ENCODE peak calls at places on chromosomes 4 and X, in seven cellular contexts. One of them, this sample, is unnamed.

GRCh38 chr4:114562176-114562904 is 36.3 kb upstream of the UGT8 start:
- DNase-seq in H54: no peak
- DNase-seq in body of pancreas: no peak
- DNase-seq in prostate gland: no peak
- DNase-seq in testis: no peak
- DNase-seq in breast epithelium: no peak
- DNase-seq in lower leg skin: no peak
- DNase-seq in this sample: no peak

GRCh38 chrX:69664693-69665092 is 48.8 kb downstream of the EDA start:
- DNase-seq in lower leg skin: no peak
- DNase-seq in prostate gland: no peak
- DNase-seq in body of pancreas: no peak
- DNase-seq in H54: no peak
- DNase-seq in testis: no peak
- DNase-seq in breast epithelium: no peak
- DNase-seq in this sample: no peak

GRCh38 chrX:42247241-42247640 is 323.9 kb upstream of the CASK start:
- DNase-seq in body of pancreas: no peak
- DNase-seq in testis: no peak
- DNase-seq in lower leg skin: no peak
- DNase-seq in H54: no peak
- DNase-seq in breast epithelium: no peak
- DNase-seq in prostate gland: no peak
- DNase-seq in this sample: no peak

GRCh38 chr4:143617994-143618679 is 82.3 kb downstream of the FREM3 start:
- DNase-seq in body of pancreas: no peak
- DNase-seq in lower leg skin: no peak
- DNase-seq in testis: no peak
- DNase-seq in breast epithelium: no peak
- DNase-seq in H54: no peak
- DNase-seq in prostate gland: no peak
- DNase-seq in this sample: no peak

GRCh38 chr4:71941001-71941400 is 90.8 kb upstream of the NPFFR2 start:
- DNase-seq in breast epithelium: no peak
- DNase-seq in body of pancreas: peak
- DNase-seq in lower leg skin: no peak
- DNase-seq in testis: peak
- DNase-seq in H54: no peak
- DNase-seq in prostate gland: no peak
- DNase-seq in this sample: peak

GRCh38 chr4:186021461-186022167 is 47.3 kb upstream of the TLR3 start:
- DNase-seq in prostate gland: no peak
- DNase-seq in breast epithelium: no peak
- DNase-seq in H54: no peak
- DNase-seq in body of pancreas: peak
- DNase-seq in lower leg skin: no peak
- DNase-seq in testis: peak
- DNase-seq in this sample: peak

GRCh38 chr4:119037709-119038463 is 97.7 kb upstream of the MYOZ2 start:
- DNase-seq in H54: no peak
- DNase-seq in lower leg skin: no peak
- DNase-seq in breast epithelium: no peak
- DNase-seq in prostate gland: no peak
- DNase-seq in testis: no peak
- DNase-seq in body of pancreas: no peak
- DNase-seq in this sample: no peak

GRCh38 chr4:80196259-80197131 is 808 bp upstream of the PRDM8 start:
- DNase-seq in body of pancreas: no peak
- DNase-seq in testis: no peak
- DNase-seq in lower leg skin: no peak
- DNase-seq in prostate gland: no peak
- DNase-seq in H54: no peak
- DNase-seq in breast epithelium: no peak
- DNase-seq in this sample: no peak

GRCh38 chrX:149939271-149940014 is 1.2 kb upstream of the EOLA2 start:
- DNase-seq in lower leg skin: peak
- DNase-seq in prostate gland: peak
- DNase-seq in breast epithelium: peak
- DNase-seq in body of pancreas: peak
- DNase-seq in H54: peak
- DNase-seq in testis: peak
- DNase-seq in this sample: peak

GRCh38 chr4:57147335-57148060 is 37.3 kb upstream of the IGFBP7 start:
- DNase-seq in breast epithelium: no peak
- DNase-seq in testis: no peak
- DNase-seq in body of pancreas: no peak
- DNase-seq in prostate gland: no peak
- DNase-seq in H54: no peak
- DNase-seq in lower leg skin: no peak
- DNase-seq in this sample: no peak

GRCh38 chr4:57109847-57110634 is at the start of gene IGFBP7:
- DNase-seq in breast epithelium: no peak
- DNase-seq in lower leg skin: peak
- DNase-seq in prostate gland: no peak
- DNase-seq in body of pancreas: peak
- DNase-seq in testis: peak
- DNase-seq in H54: peak
- DNase-seq in this sample: peak

GRCh38 chr4:76772498-76773106 is 125.3 kb downstream of the SOWAHB start:
- DNase-seq in prostate gland: no peak
- DNase-seq in lower leg skin: no peak
- DNase-seq in testis: no peak
- DNase-seq in body of pancreas: no peak
- DNase-seq in breast epithelium: no peak
- DNase-seq in H54: no peak
- DNase-seq in this sample: no peak

GRCh38 chrX:19535481-19535880 is 20.2 kb upstream of the MAP3K15 start:
- DNase-seq in H54: no peak
- DNase-seq in lower leg skin: no peak
- DNase-seq in body of pancreas: no peak
- DNase-seq in testis: no peak
- DNase-seq in breast epithelium: no peak
- DNase-seq in prostate gland: no peak
- DNase-seq in this sample: peak

GRCh38 chr4:40270609-40271008 is 64.5 kb upstream of the CHRNA9 start:
- DNase-seq in breast epithelium: no peak
- DNase-seq in testis: no peak
- DNase-seq in lower leg skin: no peak
- DNase-seq in body of pancreas: no peak
- DNase-seq in H54: no peak
- DNase-seq in prostate gland: no peak
- DNase-seq in this sample: no peak

GRCh38 chr4:113760094-113760851 is 1.3 kb downstream of the CAMK2D start:
- DNase-seq in body of pancreas: peak
- DNase-seq in breast epithelium: no peak
- DNase-seq in testis: peak
- DNase-seq in H54: peak
- DNase-seq in prostate gland: peak
- DNase-seq in lower leg skin: peak
- DNase-seq in this sample: peak

GRCh38 chr4:10074767-10075105 is 41.9 kb downstream of the WDR1 start:
- DNase-seq in H54: peak
- DNase-seq in lower leg skin: peak
- DNase-seq in breast epithelium: no peak
- DNase-seq in body of pancreas: no peak
- DNase-seq in prostate gland: no peak
- DNase-seq in testis: no peak
- DNase-seq in this sample: peak

DNA sequence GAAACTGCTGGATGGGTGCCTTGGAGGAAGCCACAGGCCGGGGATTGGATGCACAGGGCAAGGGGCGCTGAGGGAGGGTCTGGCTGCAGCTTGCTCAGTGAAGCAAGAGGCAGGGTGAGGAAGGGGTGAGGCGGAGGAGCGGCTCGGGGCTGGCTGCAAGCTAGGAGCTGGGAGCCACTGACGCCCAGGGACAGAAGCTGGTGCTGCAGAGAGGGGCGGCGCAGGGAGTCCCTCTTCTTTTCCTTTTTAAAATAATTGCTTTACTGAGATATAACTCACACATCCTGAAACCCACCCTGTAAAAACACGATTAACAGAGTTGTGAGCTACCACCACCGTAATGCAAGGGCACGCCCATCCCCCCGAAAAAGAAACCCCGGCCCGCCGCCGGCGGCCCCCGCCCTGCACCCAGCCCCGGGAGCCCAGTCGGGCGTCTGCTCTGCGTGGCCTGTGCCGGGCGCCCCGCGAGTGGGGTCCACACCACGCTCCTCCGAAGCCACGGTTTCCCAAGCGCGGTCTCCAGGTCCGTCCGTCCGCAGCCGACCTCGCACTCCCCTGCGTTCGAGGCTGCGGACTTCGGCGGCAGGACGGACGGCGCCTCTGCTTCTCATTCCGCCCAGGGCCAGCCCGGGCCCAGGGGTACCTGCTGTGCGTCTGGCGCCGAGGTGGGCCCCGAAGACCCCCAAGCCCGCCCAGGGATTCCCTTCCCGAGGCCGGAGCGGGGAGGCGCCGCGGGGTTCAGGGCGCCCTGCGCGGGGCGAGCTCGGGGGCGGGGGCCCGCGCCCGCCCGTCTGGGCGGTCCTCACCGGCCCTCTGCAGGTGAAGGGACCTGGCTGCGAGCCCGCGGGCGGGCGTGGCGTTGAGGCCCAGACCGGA is 865 bp upstream of the UVSSA start:
- DNase-seq in lower leg skin: peak
- DNase-seq in prostate gland: peak
- DNase-seq in body of pancreas: peak
- DNase-seq in breast epithelium: peak
- DNase-seq in testis: peak
- DNase-seq in H54: peak
- DNase-seq in this sample: peak
- TF ChIP-seq POLR2A in lower leg skin: no peak
- TF ChIP-seq POLR2A in prostate gland: no peak
- TF ChIP-seq POLR2A in body of pancreas: no peak
- TF ChIP-seq POLR2A in breast epithelium: no peak
- TF ChIP-seq POLR2A in testis: no peak
- TF ChIP-seq POLR2A in H54: no peak
- TF ChIP-seq POLR2A in this sample: peak

GRCh38 chrX:153779891-153780677 is 757 bp upstream of the SRPK3 start:
- DNase-seq in lower leg skin: no peak
- DNase-seq in breast epithelium: no peak
- DNase-seq in testis: no peak
- DNase-seq in body of pancreas: no peak
- DNase-seq in prostate gland: no peak
- DNase-seq in H54: no peak
- DNase-seq in this sample: peak

GRCh38 chrX:153782324-153782723 is 1.5 kb downstream of the SRPK3 start:
- DNase-seq in lower leg skin: no peak
- DNase-seq in prostate gland: no peak
- DNase-seq in H54: no peak
- DNase-seq in body of pancreas: no peak
- DNase-seq in testis: no peak
- DNase-seq in breast epithelium: peak
- DNase-seq in this sample: peak

GRCh38 chrX:153782871-153783270 is 2.0 kb downstream of the SRPK3 start:
- DNase-seq in body of pancreas: no peak
- DNase-seq in prostate gland: no peak
- DNase-seq in breast epithelium: no peak
- DNase-seq in lower leg skin: no peak
- DNase-seq in H54: no peak
- DNase-seq in testis: no peak
- DNase-seq in this sample: no peak

GRCh38 chrX:153781428-153782047 is 697 bp downstream of the SRPK3 start:
- DNase-seq in H54: no peak
- DNase-seq in prostate gland: no peak
- DNase-seq in testis: no peak
- DNase-seq in body of pancreas: no peak
- DNase-seq in lower leg skin: no peak
- DNase-seq in breast epithelium: no peak
- DNase-seq in this sample: no peak

DNA sequence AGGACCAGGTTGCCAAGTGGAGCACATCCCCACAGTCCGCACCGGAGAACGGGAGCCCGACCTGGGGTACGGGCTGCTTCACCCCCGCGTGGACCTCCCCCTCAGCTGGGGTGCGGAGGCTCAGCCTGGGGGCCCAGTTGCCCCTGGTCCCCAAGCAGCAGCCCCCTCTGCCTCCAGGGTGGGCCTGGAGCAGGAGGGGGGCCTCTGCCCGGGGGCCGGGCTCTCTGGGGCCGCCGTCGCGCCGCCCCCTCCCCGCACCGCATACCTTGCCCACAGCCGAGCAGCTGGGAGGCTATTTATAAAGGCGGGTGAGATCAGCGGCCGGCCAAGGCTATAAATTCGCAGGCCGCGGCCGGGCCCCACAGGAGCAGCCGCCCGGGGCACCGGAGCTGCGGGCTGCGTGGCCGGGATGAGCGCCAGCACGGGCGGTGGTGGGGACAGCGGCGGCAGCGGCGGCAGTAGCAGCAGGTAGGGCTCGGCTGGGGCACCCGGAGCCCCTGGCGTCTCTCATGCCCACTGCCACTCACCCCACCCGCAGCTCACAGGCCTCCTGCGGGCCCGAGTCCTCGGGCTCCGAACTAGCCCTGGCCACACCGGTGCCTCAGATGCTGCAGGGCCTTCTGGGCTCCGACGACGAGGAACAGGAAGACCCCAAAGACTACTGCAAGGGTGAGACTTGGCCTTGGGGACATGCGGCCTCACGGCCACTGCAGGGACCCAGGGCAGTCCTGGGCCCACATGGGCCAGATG is at the start of gene SRPK3:
- DNase-seq in body of pancreas: no peak
- DNase-seq in H54: no peak
- DNase-seq in prostate gland: no peak
- DNase-seq in testis: no peak
- DNase-seq in lower leg skin: no peak
- DNase-seq in breast epithelium: no peak
- DNase-seq in this sample: peak
- TF ChIP-seq POLR2A in body of pancreas: no peak
- TF ChIP-seq POLR2A in H54: no peak
- TF ChIP-seq POLR2A in prostate gland: no peak
- TF ChIP-seq POLR2A in testis: no peak
- TF ChIP-seq POLR2A in lower leg skin: no peak
- TF ChIP-seq POLR2A in breast epithelium: no peak
- TF ChIP-seq POLR2A in this sample: no peak

GRCh38 chrX:107776649-107777535 is 641 bp upstream of the NCBP2L start:
- DNase-seq in lower leg skin: peak
- DNase-seq in H54: peak
- DNase-seq in breast epithelium: peak
- DNase-seq in prostate gland: peak
- DNase-seq in body of pancreas: peak
- DNase-seq in testis: peak
- DNase-seq in this sample: peak
- TF ChIP-seq POLR2A in lower leg skin: no peak
- TF ChIP-seq POLR2A in H54: no peak
- TF ChIP-seq POLR2A in breast epithelium: no peak
- TF ChIP-seq POLR2A in prostate gland: no peak
- TF ChIP-seq POLR2A in body of pancreas: no peak
- TF ChIP-seq POLR2A in testis: no peak
- TF ChIP-seq POLR2A in this sample: no peak

DNA sequence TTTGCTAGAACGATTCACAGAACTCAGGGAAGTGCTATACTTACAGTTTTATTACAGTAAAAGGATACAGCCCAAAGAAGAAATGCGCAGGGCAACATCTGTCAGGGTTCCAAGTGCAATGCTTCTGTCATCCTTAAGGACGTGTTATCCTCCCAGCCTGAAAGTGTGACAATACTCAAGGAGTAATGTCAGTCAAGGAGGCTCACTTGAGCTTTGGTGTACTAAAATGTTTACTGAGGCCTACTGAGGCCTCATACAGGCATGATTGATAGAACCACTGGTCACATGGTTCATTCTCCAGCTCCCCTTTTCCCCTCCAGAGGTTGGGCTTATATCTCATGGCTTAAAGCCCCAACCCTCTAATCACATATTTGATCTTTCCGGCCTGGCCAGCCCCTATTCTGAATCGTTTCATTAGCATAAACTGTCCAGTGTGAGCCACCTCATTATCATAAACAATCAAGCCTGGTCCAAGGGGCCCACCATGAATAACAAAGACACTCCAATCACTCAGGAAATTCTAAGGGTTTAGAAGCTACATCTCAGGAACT is 9.4 kb upstream of the TMSB4X start:
- DNase-seq in testis: no peak
- DNase-seq in lower leg skin: peak
- DNase-seq in body of pancreas: no peak
- DNase-seq in breast epithelium: no peak
- DNase-seq in H54: no peak
- DNase-seq in prostate gland: no peak
- DNase-seq in this sample: no peak
- TF ChIP-seq POLR2A in testis: no peak
- TF ChIP-seq POLR2A in lower leg skin: no peak
- TF ChIP-seq POLR2A in body of pancreas: no peak
- TF ChIP-seq POLR2A in breast epithelium: no peak
- TF ChIP-seq POLR2A in H54: no peak
- TF ChIP-seq POLR2A in prostate gland: no peak
- TF ChIP-seq POLR2A in this sample: no peak